ENCODE peak calls at places on chromosomes 5 and 9, in ten cellular contexts. Z is cardiac muscle cell; M is epithelial cell of esophagus; K is vagina; U is CD8-positive, alpha-beta T cell; R is heart left ventricle; W is prostate gland; A is A549; L is AG10803; X is left ventricle myocardium inferior. T is an unnamed sample.

GRCh38 chr9:132804576-132805295 is 73.3 kb downstream of the AK8 start:
- DNase-seq in Z (no peak), K (peak), L (no peak), W (no peak), X (no peak), A (no peak), M (no peak), U (no peak), R (no peak), T (no peak)

GRCh38 chr5:170540276-170540675 is 36.5 kb downstream of the KCNIP1 start:
- DNase-seq in Z (no peak), U (no peak), W (no peak), K (no peak), X (no peak), A (no peak), R (no peak), M (no peak), L (no peak), T (no peak)

GRCh38 chr9:2816476-2817141 is 27.3 kb downstream of the PUM3 start:
- DNase-seq in K (no peak), U (no peak), R (peak), L (peak), M (peak), Z (peak), W (no peak), A (no peak), X (no peak), T (peak)

GRCh38 chr5:140567871-140568270 is 3.2 kb downstream of the SLC35A4 start:
- DNase-seq in U (no peak), R (no peak), Z (no peak), K (no peak), M (no peak), W (no peak), A (no peak), X (no peak), L (no peak), T (peak)

GRCh38 chr5:10762776-10763500 is 1.9 kb upstream of the DAP start:
- DNase-seq in W (peak), Z (no peak), U (no peak), A (no peak), M (no peak), K (no peak), R (no peak), L (no peak), X (no peak), T (no peak)

GRCh38 chr5:155616779-155617392 is 603.3 kb downstream of the KIF4B start:
- DNase-seq in U (peak), W (no peak), K (no peak), M (peak), A (peak), L (peak), R (no peak), Z (peak), X (no peak), T (no peak)

GRCh38 chr9:99966001-99966400 is 59.5 kb downstream of the STX17 start:
- DNase-seq in M (no peak), L (no peak), U (no peak), W (no peak), K (no peak), R (no peak), Z (no peak), A (no peak), X (no peak), T (no peak)

GRCh38 chr9:117153021-117153420 is 261.8 kb downstream of the ASTN2 start:
- DNase-seq in U (no peak), Z (no peak), L (no peak), W (no peak), M (peak), X (no peak), K (no peak), A (no peak), R (no peak), T (no peak)

GRCh38 chr9:69980041-69980440 is 63.6 kb upstream of the MAMDC2 start:
- DNase-seq in X (no peak), A (no peak), Z (no peak), R (no peak), M (no peak), K (no peak), W (no peak), U (no peak), L (peak), T (no peak)

GRCh38 chr5:54985301-54986268 is at the start of gene ESM1:
- DNase-seq in A (no peak), K (no peak), Z (peak), X (no peak), L (peak), W (no peak), M (peak), R (no peak), U (no peak), T (no peak)

GRCh38 chr9:118455259-118455658 is 751.1 kb downstream of the TLR4 start:
- DNase-seq in Z (no peak), R (no peak), L (no peak), M (no peak), U (no peak), W (no peak), K (no peak), X (no peak), A (peak), T (no peak)

GRCh38 chr9:113599647-113600476 is 136.3 kb downstream of the RGS3 start:
- DNase-seq in M (peak), U (no peak), L (peak), Z (peak), X (no peak), K (no peak), W (no peak), A (no peak), R (peak), T (no peak)

GRCh38 chr5:34475249-34475966 is 180.7 kb upstream of the RAI14 start:
- DNase-seq in M (no peak), U (no peak), X (no peak), L (no peak), K (no peak), Z (no peak), R (no peak), A (no peak), W (no peak), T (no peak)

GRCh38 chr5:122316652-122317051 is 4.6 kb downstream of the SNCAIP start:
- DNase-seq in A (no peak), K (no peak), L (no peak), R (no peak), W (no peak), Z (no peak), M (no peak), U (no peak), X (no peak), T (no peak)

GRCh38 chr9:89153618-89154017 is 25.0 kb downstream of the SHC3 start:
- DNase-seq in Z (peak), L (peak), W (no peak), A (peak), R (no peak), K (no peak), X (no peak), U (no peak), M (peak), T (no peak)

GRCh38 chr5:102222772-102223171 is 73.3 kb downstream of the SLCO4C1 start:
- DNase-seq in U (no peak), K (no peak), A (peak), W (no peak), L (no peak), X (no peak), R (no peak), Z (no peak), M (no peak), T (no peak)

GRCh38 chr5:87944553-87945320 is 323.9 kb downstream of the TMEM161B start:
- DNase-seq in K (no peak), Z (no peak), A (no peak), X (peak), L (no peak), U (no peak), R (peak), M (no peak), W (no peak), T (peak)

GRCh38 chr5:178895615-178896571 is at the start of gene ZFP2:
- DNase-seq in L (peak), U (no peak), W (peak), K (no peak), M (peak), Z (peak), A (peak), R (peak), X (peak), T (peak)

GRCh38 chr9:127779136-127779981 is 893 bp upstream of the SH2D3C start:
- DNase-seq in X (no peak), A (no peak), R (peak), Z (peak), W (no peak), M (peak), U (no peak), K (no peak), L (no peak), T (peak)

GRCh38 chr9:114092336-114092735 is 6.8 kb downstream of the KIF12 start:
- DNase-seq in U (no peak), A (no peak), L (no peak), M (no peak), K (no peak), Z (no peak), W (no peak), R (no peak), X (no peak), T (no peak)

GRCh38 chr5:107831612-107832395 is 161.1 kb upstream of the EFNA5 start:
- DNase-seq in R (no peak), X (no peak), M (no peak), Z (no peak), L (peak), W (no peak), A (no peak), U (no peak), K (no peak), T (no peak)

GRCh38 chr5:179194201-179194910 is 134.2 kb downstream of the ZNF354C start:
- DNase-seq in K (no peak), A (no peak), R (no peak), Z (no peak), U (no peak), M (no peak), L (no peak), W (no peak), X (no peak), T (peak)

GRCh38 chr5:872301-872700 is 20.3 kb downstream of the BRD9 start:
- DNase-seq in K (no peak), Z (no peak), U (no peak), M (no peak), W (no peak), L (no peak), X (peak), R (no peak), A (no peak), T (peak)

GRCh38 chr9:121322037-121322736 is 47.9 kb downstream of the STOM start:
- DNase-seq in W (no peak), A (peak), K (no peak), X (no peak), M (peak), Z (peak), U (no peak), R (no peak), L (peak), T (no peak)

GRCh38 chr5:177306674-177307543 is 3.3 kb downstream of the PRELID1 start:
- DNase-seq in A (no peak), X (no peak), U (no peak), M (peak), K (no peak), Z (peak), R (no peak), W (no peak), L (no peak), T (peak)

GRCh38 chr5:96743065-96743768 is 64.5 kb downstream of the ERAP1 start:
- DNase-seq in Z (peak), R (peak), X (peak), K (no peak), A (no peak), U (no peak), W (no peak), M (peak), L (peak), T (peak)

GRCh38 chr5:107469485-107469884 is 201.3 kb downstream of the EFNA5 start:
- DNase-seq in M (peak), X (no peak), A (peak), W (no peak), R (no peak), K (no peak), U (no peak), Z (peak), L (peak), T (no peak)

GRCh38 chr9:126159661-126160060 is 167.0 kb upstream of the MVB12B start:
- DNase-seq in Z (no peak), W (no peak), A (no peak), K (no peak), X (no peak), R (no peak), U (no peak), L (no peak), M (no peak), T (no peak)

GRCh38 chr9:108844856-108845255 is 10.9 kb downstream of the ACTL7B start:
- DNase-seq in R (no peak), Z (no peak), W (no peak), L (no peak), U (no peak), X (no peak), K (peak), M (peak), A (no peak), T (no peak)

GRCh38 chr5:149790276-149790675 is 60.2 kb downstream of the PPARGC1B start:
- DNase-seq in U (no peak), X (no peak), M (no peak), R (no peak), K (no peak), L (no peak), A (no peak), W (no peak), Z (no peak), T (no peak)

GRCh38 chr5:173279166-173279565 is 44.2 kb upstream of the NKX2-5 start:
- DNase-seq in A (no peak), W (no peak), M (no peak), U (no peak), Z (no peak), K (no peak), L (no peak), R (no peak), X (no peak), T (no peak)

GRCh38 chr5:35087971-35088370 is 40.2 kb upstream of the AGXT2 start:
- DNase-seq in W (no peak), U (no peak), R (no peak), L (peak), K (no peak), Z (peak), A (no peak), M (peak), X (no peak), T (no peak)

GRCh38 chr5:32390819-32391591 is 53.5 kb downstream of the ZFR start:
- DNase-seq in R (no peak), W (no peak), M (peak), U (no peak), X (no peak), A (peak), L (peak), Z (peak), K (no peak), T (no peak)

GRCh38 chr5:39216621-39217020 is 2.7 kb downstream of the FYB1 start:
- DNase-seq in A (no peak), L (no peak), X (no peak), M (no peak), W (no peak), R (no peak), U (no peak), Z (no peak), K (no peak), T (no peak)

DNA sequence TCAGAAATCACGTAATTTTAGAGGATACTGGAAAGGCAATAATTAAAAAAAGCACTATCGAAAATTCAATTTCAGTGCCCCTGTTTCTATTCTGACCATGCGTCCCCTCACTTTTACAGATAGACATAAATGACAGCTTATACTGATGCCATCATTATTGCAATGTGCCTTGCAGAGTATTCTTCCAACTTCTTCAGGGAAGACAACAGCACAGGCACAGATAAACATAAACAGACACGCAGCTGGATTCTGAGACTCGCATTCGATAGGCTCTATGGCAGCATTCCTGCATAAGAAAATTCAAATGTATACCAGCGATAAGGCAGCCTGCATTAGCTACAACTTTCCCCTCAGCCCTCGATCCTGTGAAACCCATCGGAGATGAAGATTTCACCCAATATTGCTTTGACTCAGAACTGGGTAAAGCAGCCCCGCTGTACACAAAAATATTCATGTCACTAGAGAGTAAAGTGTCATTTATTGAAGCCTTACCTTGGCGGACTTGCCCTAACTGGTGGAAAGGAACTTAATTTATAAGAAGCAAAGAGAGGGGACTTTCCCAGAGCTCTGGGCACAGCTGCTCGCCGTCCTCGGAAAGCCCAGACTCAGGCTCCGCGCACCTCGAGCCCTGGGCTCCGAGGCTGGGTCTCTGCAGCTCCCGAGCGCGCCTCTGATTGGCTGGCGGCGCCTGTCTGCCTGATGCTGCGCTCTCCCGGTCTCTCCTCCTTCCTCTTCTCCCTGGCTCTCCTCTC is at the start of gene CDH18:
- DNase-seq in R (no peak), A (peak), Z (peak), X (peak), L (peak), M (peak), W (peak), U (no peak), K (no peak), T (peak)
- H3K4me3 ChIP-seq in R (no peak), A (peak), Z (peak), X (peak), L (peak), M (peak), W (no peak), U (no peak), K (no peak), T (no peak)

DNA sequence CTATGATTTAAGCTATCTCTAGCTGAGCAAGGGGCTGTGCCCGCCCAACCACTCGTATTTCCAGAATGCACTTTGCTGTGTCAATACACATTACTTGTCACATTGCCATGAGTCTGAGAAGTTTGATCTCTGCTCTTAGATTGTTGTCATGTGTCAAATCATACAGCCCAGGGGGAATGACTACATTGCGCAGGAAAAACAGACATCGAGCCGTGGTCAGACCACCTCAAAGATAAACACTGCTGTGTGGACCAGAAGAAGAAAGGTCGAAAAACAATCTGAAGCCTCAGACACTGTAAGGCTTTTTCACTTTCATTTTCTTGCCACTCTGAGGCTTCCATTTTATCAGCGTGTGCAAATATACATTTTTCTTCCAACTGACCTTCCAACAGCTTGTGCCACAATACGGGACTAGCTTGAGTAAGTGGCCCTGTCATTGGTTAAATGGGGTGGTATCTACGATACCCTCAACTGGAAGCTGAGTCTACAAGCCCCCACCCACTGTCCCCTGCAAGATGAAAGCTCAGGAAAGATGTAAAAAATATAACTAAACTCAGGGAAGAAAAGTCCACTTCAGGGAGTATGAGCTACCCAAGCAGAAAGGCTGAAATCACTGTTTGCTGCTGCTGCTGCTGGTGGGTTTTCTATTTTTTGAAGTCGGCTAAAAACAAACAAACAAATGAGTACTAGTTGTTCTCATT is 603.0 kb downstream of the BNC2 start:
- DNase-seq in Z (peak), L (peak), M (no peak), R (no peak), A (peak), W (peak), U (no peak), X (no peak), K (no peak), T (no peak)
- H3K4me3 ChIP-seq in Z (no peak), L (peak), M (no peak), R (no peak), A (no peak), W (peak), U (no peak), X (peak), K (peak), T (peak)

DNA sequence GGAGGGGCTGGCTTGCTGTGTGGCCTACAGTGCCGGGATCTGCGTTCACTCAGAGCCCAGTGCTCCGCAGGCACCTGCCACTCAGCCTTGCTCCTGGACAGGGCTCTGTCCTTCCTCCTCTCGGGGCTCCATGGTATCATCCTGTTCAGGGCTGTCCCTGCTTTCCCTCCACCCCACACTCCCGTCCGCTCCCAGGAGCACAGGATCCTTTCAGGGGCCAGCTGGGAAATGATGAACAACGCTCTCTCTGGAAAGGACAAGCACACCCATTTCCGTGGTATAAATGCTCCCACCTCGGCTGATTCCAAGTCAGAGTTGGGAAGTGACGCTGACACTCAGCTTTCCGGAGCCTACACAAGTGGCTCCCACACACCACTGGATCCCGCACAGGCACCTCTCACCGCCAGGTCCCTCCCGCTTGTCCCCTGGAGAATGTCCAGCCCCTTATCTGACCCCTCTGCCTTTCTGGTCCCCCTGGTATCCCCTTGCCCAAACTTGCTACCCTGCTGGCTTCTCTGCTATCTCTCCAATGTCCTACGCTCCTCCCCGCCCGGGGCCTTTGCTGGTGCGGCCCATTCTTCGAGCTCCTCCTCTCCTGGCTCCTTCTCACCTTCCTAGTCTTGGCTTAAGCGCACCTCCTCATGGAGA is 21.3 kb downstream of the HMCN2 start:
- DNase-seq in U (no peak), R (peak), A (no peak), W (no peak), X (no peak), K (no peak), Z (no peak), M (no peak), L (no peak), T (peak)
- H3K4me3 ChIP-seq in U (no peak), R (no peak), A (no peak), W (no peak), X (peak), K (no peak), Z (no peak), M (no peak), L (no peak), T (no peak)

DNA sequence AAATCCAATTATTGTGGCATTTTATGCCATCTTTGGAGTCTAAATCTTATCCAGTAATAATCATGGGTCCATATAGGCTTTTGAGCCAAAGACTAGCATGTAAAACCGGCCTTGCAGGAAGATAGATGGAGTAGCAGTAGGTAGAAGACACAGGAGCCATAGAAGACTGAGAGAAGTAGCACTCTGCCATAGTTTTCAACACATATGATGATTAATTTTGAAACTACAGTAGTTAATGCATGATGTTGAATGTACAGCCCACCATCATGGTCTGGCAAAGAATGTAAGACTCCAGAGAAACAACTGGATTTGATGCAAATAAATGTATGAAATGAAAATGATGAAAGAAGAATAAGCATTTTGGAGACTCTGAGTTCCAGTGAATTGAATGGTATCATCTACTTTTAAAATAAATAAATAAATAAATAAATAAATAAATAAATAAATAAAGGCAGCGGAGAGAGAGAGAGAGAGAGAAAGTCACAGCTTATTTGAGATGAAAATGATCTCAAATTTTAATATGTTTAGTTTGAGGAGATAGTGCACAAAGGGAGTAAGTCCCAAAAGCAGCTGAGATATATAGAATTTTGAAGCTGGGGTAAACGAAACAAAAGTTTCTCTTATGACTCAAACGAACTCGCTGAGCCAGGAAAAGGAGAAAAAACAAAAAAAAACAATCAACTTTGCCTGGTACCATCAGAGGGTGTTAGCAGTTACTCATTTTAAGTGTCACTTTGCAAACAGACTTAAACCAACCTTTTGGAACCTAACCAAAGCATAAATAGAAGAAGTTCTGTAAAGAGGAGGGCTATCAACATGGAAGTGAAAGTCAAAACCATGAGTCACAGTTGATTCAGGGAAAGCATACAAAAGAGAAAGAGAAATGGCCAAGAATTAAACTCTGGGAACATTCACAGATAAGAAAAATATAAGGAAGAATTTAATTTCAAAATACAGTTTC is 388.7 kb downstream of the CETN3 start:
- DNase-seq in L (peak), R (no peak), K (no peak), U (no peak), Z (peak), M (peak), W (no peak), A (peak), X (no peak), T (no peak)
- H3K4me3 ChIP-seq in L (peak), R (no peak), K (no peak), U (no peak), Z (no peak), M (peak), W (no peak), A (peak), X (peak), T (peak)